ENCODE peak calls at places on chromosomes 4 and X, in five cellular contexts. P, O, H, L and G are unnamed samples.

GRCh38 chr4:25722964-25723363 is 67.3 kb downstream of the SLC34A2 start:
- DNase-seq in P (peak; percentile 15), O (no peak), H (no peak), L (no peak), G (no peak)

GRCh38 chr4:14984452-14984851 is 17.8 kb upstream of the CPEB2 start:
- DNase-seq in P (no peak), O (no peak), H (no peak), L (no peak), G (no peak)

GRCh38 chr4:581753-582361 is 5.8 kb upstream of the TMEM271 start:
- DNase-seq in P (no peak), O (no peak), H (peak; percentile 93), L (no peak), G (no peak)

GRCh38 chr4:97359826-97360225 is 783.5 kb downstream of the STPG2 start:
- DNase-seq in P (no peak), O (no peak), H (no peak), L (no peak), G (no peak)

GRCh38 chr4:57034571-57034970 is 55.9 kb downstream of the POLR2B start:
- DNase-seq in P (no peak), O (no peak), H (no peak), L (no peak), G (no peak)

GRCh38 chr4:139951051-139951450 is 202.9 kb downstream of the MAML3 start:
- DNase-seq in P (no peak), O (no peak), H (no peak), L (no peak), G (no peak)

GRCh38 chr4:159390648-159391047 is 287.8 kb downstream of the RAPGEF2 start:
- DNase-seq in P (peak; percentile 15), O (no peak), H (peak; percentile 48), L (no peak), G (peak; percentile 63)

GRCh38 chr4:93072292-93072691 is 756.3 kb upstream of the ATOH1 start:
- DNase-seq in P (no peak), O (no peak), H (no peak), L (no peak), G (no peak)

GRCh38 chr4:115325836-115326235 is 212.4 kb upstream of the NDST4 start:
- DNase-seq in P (no peak), O (no peak), H (no peak), L (no peak), G (no peak)

GRCh38 chrX:21723814-21724213 is 34.1 kb downstream of the SMPX start:
- DNase-seq in P (no peak), O (no peak), H (no peak), L (no peak), G (no peak)

GRCh38 chr4:95506264-95506663 is 42.5 kb downstream of the UNC5C start:
- DNase-seq in P (no peak), O (no peak), H (no peak), L (no peak), G (peak; percentile 57)
- TF ChIP-seq ATF3 in P (no peak), O (no peak), H (no peak), L (no peak), G (no peak)

GRCh38 chr4:184596617-184597185 is 52.5 kb downstream of the CASP3 start:
- DNase-seq in P (peak; percentile 61), O (no peak), H (peak; percentile 58), L (no peak), G (no peak)

GRCh38 chr4:184599492-184600135 is 49.6 kb downstream of the CASP3 start:
- DNase-seq in P (no peak), O (no peak), H (no peak), L (no peak), G (no peak)

GRCh38 chr4:184595430-184595829 is 53.8 kb downstream of the CASP3 start:
- DNase-seq in P (no peak), O (no peak), H (no peak), L (no peak), G (no peak)

GRCh38 chr4:184596044-184596616 is 53.1 kb downstream of the CASP3 start:
- DNase-seq in P (no peak), O (no peak), H (no peak), L (no peak), G (no peak)

DNA sequence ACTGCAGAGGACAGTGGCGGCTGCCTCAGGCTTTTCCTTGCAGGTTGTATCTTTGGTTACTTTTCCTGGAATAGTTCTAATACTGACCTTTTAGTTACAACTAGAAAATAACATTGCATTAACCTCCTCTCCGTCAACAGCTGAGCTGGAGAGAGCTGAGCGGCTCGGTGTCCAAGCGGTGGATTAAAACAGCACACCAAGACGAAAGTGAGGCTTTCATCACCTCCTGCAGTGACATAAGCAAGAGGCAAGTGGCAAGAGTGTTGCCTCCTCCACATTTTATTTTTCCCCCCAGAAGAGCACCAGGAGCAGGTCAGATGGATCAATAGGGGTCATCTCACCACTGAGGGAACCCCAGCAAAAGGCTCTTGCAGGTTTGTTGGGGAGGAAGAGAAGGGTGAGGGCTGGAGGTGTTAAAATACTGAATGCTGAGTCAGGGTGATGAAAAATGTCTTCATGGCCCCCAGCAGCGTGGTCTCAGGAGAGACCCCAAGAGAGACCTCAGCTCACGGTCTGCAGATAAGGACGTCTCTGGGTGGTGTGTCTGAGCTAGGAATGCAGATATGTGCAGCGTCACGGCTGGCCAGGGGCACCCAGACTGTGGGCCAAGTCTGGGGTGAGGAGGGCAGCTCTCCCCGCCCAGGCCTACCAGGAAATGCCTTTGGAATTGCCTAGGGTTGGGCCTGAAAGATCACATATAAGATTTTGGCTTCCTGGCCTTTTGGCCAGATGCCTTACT is 50.3 kb downstream of the CASP3 start:
- DNase-seq in P (no peak), O (no peak), H (no peak), L (no peak), G (no peak)
- TF ChIP-seq CEBPB in P (no peak), O (no peak), H (no peak), L (no peak), G (no peak)

GRCh38 chr4:77742054-77742453 is 77.1 kb downstream of the CNOT6L start:
- DNase-seq in P (no peak), O (no peak), H (no peak), L (no peak), G (no peak)
- TF ChIP-seq ATF3 in P (no peak), O (no peak), H (no peak), L (no peak), G (no peak)

GRCh38 chrX:104187931-104188330 is 21.7 kb downstream of the FAM199X start:
- DNase-seq in P (no peak), O (no peak), H (no peak), L (no peak), G (no peak)
- TF ChIP-seq CEBPB in P (no peak), O (no peak), H (no peak), L (no peak), G (no peak)

GRCh38 chr4:83208776-83209365 is 75.7 kb downstream of the COQ2 start:
- DNase-seq in P (no peak), O (no peak), H (no peak), L (no peak), G (no peak)

GRCh38 chr4:83208371-83208770 is 76.2 kb downstream of the COQ2 start:
- DNase-seq in P (no peak), O (no peak), H (no peak), L (no peak), G (no peak)

GRCh38 chr4:83205760-83206159 is 78.8 kb downstream of the COQ2 start:
- DNase-seq in P (no peak), O (no peak), H (no peak), L (no peak), G (no peak)

GRCh38 chr4:83204731-83205130 is 79.9 kb downstream of the COQ2 start:
- DNase-seq in P (no peak), O (no peak), H (no peak), L (no peak), G (no peak)

DNA sequence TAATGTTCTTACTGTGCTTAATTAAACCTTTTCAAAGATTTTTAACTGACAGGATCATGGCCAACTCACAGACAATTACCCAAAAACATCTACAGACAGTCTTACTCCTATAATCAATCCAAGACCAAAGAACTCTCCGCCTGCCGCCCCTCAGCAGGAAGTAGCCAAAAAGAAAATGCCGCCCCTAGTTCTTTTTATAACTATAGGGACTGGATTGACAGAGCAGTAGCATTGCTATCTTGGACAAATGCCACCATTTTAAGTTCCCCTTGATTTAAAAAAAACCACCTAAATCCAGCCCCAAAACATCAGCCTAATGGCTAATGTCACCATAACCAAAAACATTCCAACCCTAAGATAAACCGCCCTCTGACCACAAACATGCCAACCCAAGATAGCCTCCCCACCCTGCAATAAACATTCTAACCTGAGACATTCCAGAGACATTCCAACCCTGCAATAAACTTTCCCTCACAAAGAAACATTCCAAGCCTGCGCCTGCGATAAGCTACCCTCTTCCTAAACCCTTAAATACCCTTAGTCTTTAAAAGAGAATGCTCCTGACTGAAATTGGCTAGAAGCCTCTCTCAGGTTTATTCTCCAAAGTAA is 77.0 kb downstream of the COQ2 start:
- DNase-seq in P (no peak), O (no peak), H (no peak), L (no peak), G (peak; percentile 83)
- TF ChIP-seq ATF3 in P (no peak), O (no peak), H (no peak), L (no peak), G (no peak)